ENCODE peak calls at places on chromosome 21, in nine cellular contexts. One of them, this sample, is unnamed.

GRCh38 chr21:43949499-43950208 is 62.5 kb upstream of the TRAPPC10 start:
- DNase-seq in tibial nerve: no peak
- DNase-seq in uterus: no peak
- DNase-seq in heart left ventricle: no peak
- DNase-seq in prostate gland: no peak
- DNase-seq in body of pancreas: no peak
- DNase-seq in right lobe of liver: no peak
- DNase-seq in IMR-90: no peak
- DNase-seq in suprapubic skin: no peak
- DNase-seq in this sample: no peak

GRCh38 chr21:27823652-27824201 is 856.8 kb upstream of the ADAMTS5 start:
- DNase-seq in tibial nerve: no peak
- DNase-seq in IMR-90: no peak
- DNase-seq in uterus: no peak
- DNase-seq in body of pancreas: no peak
- DNase-seq in right lobe of liver: no peak
- DNase-seq in prostate gland: no peak
- DNase-seq in suprapubic skin: no peak
- DNase-seq in heart left ventricle: no peak
- DNase-seq in this sample: no peak

GRCh38 chr21:17901458-17902092 is 82.4 kb upstream of the C21orf91 start:
- DNase-seq in prostate gland: no peak
- DNase-seq in tibial nerve: no peak
- DNase-seq in right lobe of liver: no peak
- DNase-seq in heart left ventricle: no peak
- DNase-seq in IMR-90: peak; percentile 10
- DNase-seq in suprapubic skin: no peak
- DNase-seq in body of pancreas: no peak
- DNase-seq in uterus: no peak
- DNase-seq in this sample: no peak

GRCh38 chr21:14762734-14763694 is 216.9 kb upstream of the SAMSN1 start:
- DNase-seq in IMR-90: no peak
- DNase-seq in suprapubic skin: no peak
- DNase-seq in tibial nerve: no peak
- DNase-seq in right lobe of liver: no peak
- DNase-seq in heart left ventricle: no peak
- DNase-seq in body of pancreas: no peak
- DNase-seq in uterus: no peak
- DNase-seq in prostate gland: no peak
- DNase-seq in this sample: no peak

GRCh38 chr21:36120304-36120902 is 14.5 kb upstream of the CBR3 start:
- DNase-seq in right lobe of liver: no peak
- DNase-seq in suprapubic skin: no peak
- DNase-seq in IMR-90: peak; percentile 8
- DNase-seq in heart left ventricle: peak; percentile 39
- DNase-seq in uterus: peak; percentile 45
- DNase-seq in body of pancreas: peak; percentile 43
- DNase-seq in prostate gland: no peak
- DNase-seq in tibial nerve: no peak
- DNase-seq in this sample: peak; percentile 39

GRCh38 chr21:43797925-43798715 is 8.7 kb downstream of the RRP1 start:
- DNase-seq in suprapubic skin: no peak
- DNase-seq in body of pancreas: no peak
- DNase-seq in tibial nerve: no peak
- DNase-seq in heart left ventricle: no peak
- DNase-seq in right lobe of liver: no peak
- DNase-seq in IMR-90: no peak
- DNase-seq in prostate gland: no peak
- DNase-seq in uterus: no peak
- DNase-seq in this sample: no peak

GRCh38 chr21:42737969-42738590 is 84.7 kb downstream of the PDE9A start:
- DNase-seq in suprapubic skin: no peak
- DNase-seq in tibial nerve: no peak
- DNase-seq in prostate gland: no peak
- DNase-seq in body of pancreas: peak; percentile 42
- DNase-seq in right lobe of liver: peak; percentile 97
- DNase-seq in IMR-90: no peak
- DNase-seq in heart left ventricle: peak; percentile 67
- DNase-seq in uterus: peak; percentile 53
- DNase-seq in this sample: peak; percentile 43

GRCh38 chr21:14095021-14095420 is 115.7 kb downstream of the LIPI start:
- DNase-seq in suprapubic skin: no peak
- DNase-seq in body of pancreas: no peak
- DNase-seq in tibial nerve: no peak
- DNase-seq in prostate gland: no peak
- DNase-seq in heart left ventricle: no peak
- DNase-seq in IMR-90: no peak
- DNase-seq in right lobe of liver: no peak
- DNase-seq in uterus: no peak
- DNase-seq in this sample: no peak

GRCh38 chr21:27346041-27346448 is 379.2 kb upstream of the ADAMTS5 start:
- DNase-seq in IMR-90: peak; percentile 68
- DNase-seq in tibial nerve: no peak
- DNase-seq in body of pancreas: no peak
- DNase-seq in heart left ventricle: no peak
- DNase-seq in suprapubic skin: no peak
- DNase-seq in uterus: no peak
- DNase-seq in right lobe of liver: no peak
- DNase-seq in prostate gland: no peak
- DNase-seq in this sample: no peak

GRCh38 chr21:44869860-44870747 is 3.4 kb downstream of the PTTG1IP start:
- DNase-seq in tibial nerve: no peak
- DNase-seq in suprapubic skin: no peak
- DNase-seq in right lobe of liver: no peak
- DNase-seq in body of pancreas: peak; percentile 71
- DNase-seq in heart left ventricle: peak; percentile 54
- DNase-seq in prostate gland: no peak
- DNase-seq in uterus: peak; percentile 69
- DNase-seq in IMR-90: peak; percentile 96
- DNase-seq in this sample: peak; percentile 44

GRCh38 chr21:16081304-16081703 is 351.5 kb downstream of the USP25 start:
- DNase-seq in tibial nerve: no peak
- DNase-seq in body of pancreas: no peak
- DNase-seq in heart left ventricle: no peak
- DNase-seq in uterus: no peak
- DNase-seq in right lobe of liver: no peak
- DNase-seq in prostate gland: no peak
- DNase-seq in IMR-90: no peak
- DNase-seq in suprapubic skin: no peak
- DNase-seq in this sample: no peak

GRCh38 chr21:43294194-43294902 is 125.5 kb downstream of the CRYAA start:
- DNase-seq in body of pancreas: no peak
- DNase-seq in prostate gland: no peak
- DNase-seq in tibial nerve: no peak
- DNase-seq in right lobe of liver: no peak
- DNase-seq in uterus: no peak
- DNase-seq in IMR-90: no peak
- DNase-seq in suprapubic skin: no peak
- DNase-seq in heart left ventricle: no peak
- DNase-seq in this sample: no peak

DNA sequence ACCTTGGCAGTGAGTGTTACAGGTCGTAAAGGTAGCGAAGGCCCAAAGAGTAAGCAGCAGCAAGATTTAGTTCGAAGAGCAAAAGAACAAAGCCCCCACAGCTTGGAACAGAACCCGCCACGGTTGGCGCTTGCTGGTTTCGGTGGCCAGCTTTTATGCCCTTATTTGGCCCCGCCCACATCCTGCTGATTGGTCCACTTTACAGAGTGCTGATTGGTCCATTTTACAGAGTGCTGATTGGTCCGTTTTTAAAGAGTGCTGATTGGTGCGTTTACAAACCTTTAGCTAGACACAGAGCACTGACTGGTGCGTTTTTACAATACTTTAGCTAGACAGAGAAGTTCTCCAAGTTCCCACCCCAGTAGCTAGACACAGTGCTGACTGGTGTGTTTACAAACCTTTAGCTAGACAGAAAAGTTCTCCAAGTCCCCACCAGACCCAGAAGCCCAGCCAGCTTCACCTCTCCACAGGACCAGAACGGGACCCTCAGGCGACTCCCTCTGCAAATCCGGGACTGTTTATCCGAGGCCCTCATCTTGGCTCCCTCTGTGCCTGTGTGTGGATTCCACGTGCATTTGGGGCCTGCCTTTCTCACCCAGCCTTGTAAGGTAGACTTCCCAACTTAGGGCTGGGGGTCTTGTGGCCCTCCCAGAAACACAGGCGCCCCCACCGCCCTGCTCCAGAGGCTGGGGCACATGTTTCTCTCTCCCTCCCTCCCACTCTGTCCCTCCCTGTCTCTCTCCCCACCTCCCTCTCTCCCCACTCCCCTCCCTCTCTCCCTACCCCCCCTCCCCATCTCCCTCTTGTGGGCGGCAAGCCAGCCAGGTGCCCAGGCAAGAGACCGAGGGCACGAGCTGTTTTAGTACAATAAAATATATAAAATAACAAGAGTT is 12.6 kb downstream of the FTCD start:
- DNase-seq in suprapubic skin: no peak
- DNase-seq in prostate gland: no peak
- DNase-seq in IMR-90: no peak
- DNase-seq in tibial nerve: no peak
- DNase-seq in uterus: peak; percentile 18
- DNase-seq in body of pancreas: no peak
- DNase-seq in right lobe of liver: peak; percentile 42
- DNase-seq in heart left ventricle: no peak
- DNase-seq in this sample: peak; percentile 82
- TF ChIP-seq POLR2A in suprapubic skin: no peak
- TF ChIP-seq POLR2A in prostate gland: no peak
- TF ChIP-seq POLR2A in IMR-90: no peak
- TF ChIP-seq POLR2A in tibial nerve: no peak
- TF ChIP-seq POLR2A in uterus: no peak
- TF ChIP-seq POLR2A in body of pancreas: no peak
- TF ChIP-seq POLR2A in right lobe of liver: no peak
- TF ChIP-seq POLR2A in heart left ventricle: no peak
- TF ChIP-seq POLR2A in this sample: peak; percentile 23

DNA sequence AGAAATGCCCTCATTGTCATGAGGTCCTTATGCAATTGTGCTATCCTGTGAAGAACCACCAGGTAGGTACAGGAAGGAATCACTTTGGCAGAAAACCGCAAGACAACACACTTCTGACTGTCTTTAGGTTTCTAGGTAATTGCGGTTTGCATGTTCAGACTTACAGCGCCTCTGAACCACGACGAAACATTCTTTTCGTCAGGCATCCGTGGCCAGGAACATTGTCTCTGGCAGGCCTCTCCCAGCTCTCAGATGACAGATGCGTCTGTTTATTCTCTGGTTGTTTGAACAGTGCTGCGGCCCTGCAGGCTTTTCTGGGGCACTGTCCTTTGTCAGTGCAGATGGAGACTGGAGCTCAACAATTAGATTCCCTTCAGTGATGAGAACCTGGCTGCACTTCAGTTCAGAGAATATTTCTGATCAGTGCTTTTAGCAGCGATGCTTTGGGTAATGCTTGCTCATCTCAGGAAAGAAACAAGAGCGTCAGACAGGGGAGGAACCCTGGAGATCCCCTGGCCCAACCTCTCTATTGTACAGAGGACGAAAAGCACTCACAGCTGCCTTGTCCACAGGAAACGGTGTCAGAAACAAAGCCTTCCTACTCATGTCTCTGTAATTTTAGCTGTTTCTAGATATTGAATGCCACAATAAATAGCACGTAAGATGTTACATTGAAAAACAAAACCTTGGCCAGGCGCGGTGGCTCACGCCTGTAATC is 63.5 kb downstream of the B3GALT5 start:
- DNase-seq in heart left ventricle: peak; percentile 54
- DNase-seq in uterus: no peak
- DNase-seq in IMR-90: no peak
- DNase-seq in prostate gland: peak; percentile 50
- DNase-seq in tibial nerve: no peak
- DNase-seq in right lobe of liver: no peak
- DNase-seq in body of pancreas: peak; percentile 57
- DNase-seq in suprapubic skin: no peak
- DNase-seq in this sample: no peak
- H3K27ac ChIP-seq in heart left ventricle: peak overlapping the region; percentile 70
- H3K27ac ChIP-seq in uterus: peak overlapping the region; percentile 47
- H3K27ac ChIP-seq in IMR-90: no peak overlapping the region
- H3K27ac ChIP-seq in prostate gland: no peak overlapping the region
- H3K27ac ChIP-seq in tibial nerve: no peak overlapping the region
- H3K27ac ChIP-seq in right lobe of liver: no peak overlapping the region
- H3K27ac ChIP-seq in body of pancreas: peak overlapping the region; percentile 38
- H3K27ac ChIP-seq in suprapubic skin: peak overlapping the region; percentile 61
- H3K27ac ChIP-seq in this sample: no peak overlapping the region

DNA sequence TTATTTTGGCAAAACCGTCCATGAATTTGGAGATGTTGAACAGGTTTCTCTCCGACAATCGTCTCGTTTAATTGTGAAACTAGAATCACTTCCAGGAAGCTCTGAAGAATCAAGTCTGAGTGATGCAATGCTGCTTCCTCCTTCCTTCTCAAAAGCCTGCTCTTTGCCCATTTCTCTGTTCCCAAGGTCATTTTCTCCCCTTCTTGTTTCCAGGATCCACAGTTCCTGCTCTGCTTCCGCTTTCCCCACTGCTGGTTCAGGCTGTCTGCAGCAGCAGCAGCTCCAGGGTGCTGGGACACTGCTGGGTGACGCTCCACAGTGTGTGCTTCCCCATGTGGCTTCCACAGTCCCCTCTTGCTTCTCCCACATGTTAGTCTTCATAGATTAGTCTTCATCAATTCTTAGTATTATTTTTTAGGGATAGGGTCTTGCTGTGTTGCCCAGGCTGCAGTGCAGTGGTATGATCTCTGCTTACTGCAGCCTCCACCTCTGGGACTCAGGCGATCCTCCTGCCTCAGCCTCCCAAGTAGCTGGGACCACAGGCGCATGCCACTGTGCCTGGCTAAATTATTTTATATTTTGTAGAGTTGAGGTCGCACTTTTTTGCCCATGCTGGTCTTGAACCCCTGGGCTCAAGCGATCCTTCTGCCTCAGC is 156.2 kb downstream of the DYRK1A start:
- DNase-seq in suprapubic skin: no peak
- DNase-seq in IMR-90: no peak
- DNase-seq in right lobe of liver: no peak
- DNase-seq in body of pancreas: no peak
- DNase-seq in heart left ventricle: no peak
- DNase-seq in prostate gland: no peak
- DNase-seq in uterus: no peak
- DNase-seq in tibial nerve: no peak
- DNase-seq in this sample: no peak
- TF ChIP-seq POLR2A in suprapubic skin: no peak
- TF ChIP-seq POLR2A in IMR-90: no peak
- TF ChIP-seq POLR2A in right lobe of liver: no peak
- TF ChIP-seq POLR2A in body of pancreas: no peak
- TF ChIP-seq POLR2A in heart left ventricle: no peak
- TF ChIP-seq POLR2A in prostate gland: no peak
- TF ChIP-seq POLR2A in uterus: no peak
- TF ChIP-seq POLR2A in tibial nerve: no peak
- TF ChIP-seq POLR2A in this sample: no peak

DNA sequence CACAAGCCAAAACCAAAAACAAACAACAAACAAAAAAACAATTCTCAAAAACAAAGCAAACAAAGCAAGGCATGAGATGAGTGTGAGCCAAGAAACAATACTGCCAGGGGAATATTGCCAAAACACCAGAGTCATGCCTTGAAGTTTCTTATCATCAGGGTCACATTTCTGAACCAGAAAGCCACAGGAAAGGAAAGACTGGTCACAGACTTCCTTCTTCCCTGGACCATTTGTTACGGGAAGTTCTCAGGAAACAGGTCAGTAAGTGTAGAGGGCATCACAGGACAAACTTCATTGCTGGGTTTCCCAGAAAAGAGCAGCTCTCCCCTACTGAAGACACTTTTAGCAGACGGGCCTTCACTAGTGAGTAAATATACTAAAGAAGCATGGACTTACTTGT is 191.2 kb downstream of the GABPA start:
- DNase-seq in body of pancreas: peak; percentile 50
- DNase-seq in right lobe of liver: no peak
- DNase-seq in heart left ventricle: peak; percentile 47
- DNase-seq in uterus: no peak
- DNase-seq in prostate gland: no peak
- DNase-seq in tibial nerve: no peak
- DNase-seq in IMR-90: peak; percentile 23
- DNase-seq in suprapubic skin: no peak
- DNase-seq in this sample: no peak
- H3K27ac ChIP-seq in body of pancreas: peak overlapping the region; percentile 56
- H3K27ac ChIP-seq in right lobe of liver: no peak overlapping the region
- H3K27ac ChIP-seq in heart left ventricle: peak overlapping the region; percentile 77
- H3K27ac ChIP-seq in uterus: peak overlapping the region; percentile 84
- H3K27ac ChIP-seq in prostate gland: no peak overlapping the region
- H3K27ac ChIP-seq in tibial nerve: peak overlapping the region; percentile 11
- H3K27ac ChIP-seq in IMR-90: no peak overlapping the region
- H3K27ac ChIP-seq in suprapubic skin: peak overlapping the region; percentile 51
- H3K27ac ChIP-seq in this sample: peak overlapping the region; percentile 46